ENCODE peak calls at places on chromosome 14, in four cellular contexts. F is HepG2, Z is GM12878, N is K562. B is an unnamed sample.
A peak's percentile ranks its signal among the peaks of the same experiment; 100 is the strongest.

GRCh38 chr14:84129028-84129427 is 1400.9 kb upstream of the FLRT2 start:
- DNase-seq in F (no peak), N (no peak), Z (no peak), B (no peak)

GRCh38 chr14:62364161-62364560 is 601.9 kb downstream of the SNAPC1 start:
- DNase-seq in N (no peak), F (no peak), Z (no peak), B (no peak)

GRCh38 chr14:102231476-102232347 is 73.3 kb downstream of the MOK start:
- DNase-seq in Z (no peak), N (no peak), F (no peak), B (no peak)

GRCh38 chr14:103045387-103045869 is 11.9 kb downstream of the CDC42BPB start:
- DNase-seq in Z (peak; percentile 25), F (no peak), N (no peak), B (no peak)

GRCh38 chr14:64649383-64649998 is 54.7 kb upstream of the PLEKHG3 start:
- DNase-seq in N (no peak), F (no peak), Z (no peak), B (no peak)

GRCh38 chr14:21768116-21768874 is 94.7 kb upstream of the OR4E1 start:
- DNase-seq in N (peak; percentile 30), F (peak; percentile 42), Z (peak; percentile 5), B (peak; percentile 65)

GRCh38 chr14:101017209-101017608 is 113.7 kb upstream of the RTL1 start:
- DNase-seq in F (no peak), N (no peak), Z (no peak), B (no peak)

GRCh38 chr14:64800000-64800399 is 79.7 kb downstream of the SPTB start:
- DNase-seq in N (no peak), Z (no peak), F (peak; percentile 35), B (no peak)

GRCh38 chr14:61866932-61867920 is 105.0 kb downstream of the SNAPC1 start:
- DNase-seq in Z (peak; percentile 88), N (no peak), F (no peak), B (no peak)

GRCh38 chr14:56172074-56172473 is 53.9 kb downstream of the PELI2 start:
- DNase-seq in Z (no peak), F (no peak), N (no peak), B (no peak)

GRCh38 chr14:105974902-105975301 is 448.5 kb downstream of the TMEM121 start:
- DNase-seq in N (peak; percentile 34), Z (no peak), F (peak; percentile 39), B (peak; percentile 26)

GRCh38 chr14:55921516-55921915 is 196.7 kb upstream of the PELI2 start:
- DNase-seq in F (no peak), N (no peak), Z (no peak), B (no peak)

GRCh38 chr14:74528886-74529285 is 35.3 kb downstream of the ISCA2 start:
- DNase-seq in F (no peak), Z (no peak), N (no peak), B (no peak)

GRCh38 chr14:101411770-101412169 is 149.5 kb upstream of the DIO3 start:
- DNase-seq in Z (no peak), N (no peak), F (no peak), B (no peak)

GRCh38 chr14:22820731-22821130 is 5.5 kb upstream of the SLC7A7 start:
- DNase-seq in Z (no peak), N (no peak), F (no peak), B (no peak)
- TF ChIP-seq FOXM1 in Z (no peak), N (no peak), F (no peak), B (no peak)

GRCh38 chr14:26334288-26334687 is 263.5 kb downstream of the NOVA1 start:
- DNase-seq in N (no peak), F (no peak), Z (no peak), B (no peak)

GRCh38 chr14:26328766-26329165 is 269.1 kb downstream of the NOVA1 start:
- DNase-seq in N (no peak), F (no peak), Z (no peak), B (no peak)

GRCh38 chr14:26330982-26331381 is 266.9 kb downstream of the NOVA1 start:
- DNase-seq in Z (no peak), N (no peak), F (no peak), B (no peak)

DNA sequence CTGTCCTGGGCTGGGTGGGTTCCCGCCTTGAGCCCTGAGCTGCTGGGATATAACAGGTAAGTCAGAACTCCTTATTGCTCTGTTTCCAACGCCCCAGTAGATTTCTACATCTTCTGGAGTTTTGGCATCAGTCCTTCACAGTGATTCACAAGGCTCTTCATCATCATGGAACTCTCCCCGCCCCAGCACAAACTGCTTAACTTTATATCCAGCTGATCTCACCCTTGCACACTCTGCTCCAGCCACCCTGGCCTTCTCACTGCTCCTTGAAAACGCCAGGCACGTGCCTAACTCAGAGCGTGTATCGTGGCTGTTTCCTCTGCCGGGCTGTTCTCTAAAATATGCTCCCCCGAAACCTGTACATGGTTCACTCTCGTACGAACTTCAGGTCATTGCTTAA is 264.9 kb downstream of the NOVA1 start:
- DNase-seq in Z (no peak), N (no peak), F (no peak), B (no peak)
- TF ChIP-seq SP1 in Z (no peak), N (no peak), F (no peak), B (no peak)

DNA sequence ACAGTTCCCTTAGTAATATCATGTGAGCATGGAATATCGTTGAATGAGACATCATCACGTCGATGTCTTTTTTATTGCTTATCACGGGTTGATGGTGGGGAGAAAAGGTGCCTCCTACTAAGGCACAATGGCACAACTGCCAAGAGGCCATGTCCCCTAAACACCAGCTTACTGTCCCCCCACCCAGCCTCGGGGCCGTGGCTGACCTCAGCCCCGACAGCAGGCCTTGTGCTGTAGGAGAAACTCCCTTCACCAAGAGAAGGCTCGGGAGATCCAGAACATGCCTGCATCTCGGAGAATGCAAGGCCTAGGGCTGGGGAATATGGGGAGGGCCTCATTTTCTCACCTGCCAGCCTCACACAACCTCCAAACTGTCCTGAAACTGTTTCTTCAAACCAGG is 22.8 kb downstream of the ZFP36L1 start:
- DNase-seq in F (no peak), Z (no peak), N (no peak), B (no peak)
- TF ChIP-seq FOXM1 in F (no peak), Z (no peak), N (no peak), B (no peak)

GRCh38 chr14:25909361-25909760 is 688.5 kb downstream of the NOVA1 start:
- DNase-seq in N (no peak), F (peak; percentile 9), Z (no peak), B (no peak)

GRCh38 chr14:25908707-25909106 is 689.1 kb downstream of the NOVA1 start:
- DNase-seq in F (no peak), Z (no peak), N (no peak), B (no peak)

GRCh38 chr14:25911831-25912230 is 686.0 kb downstream of the NOVA1 start:
- DNase-seq in N (no peak), F (no peak), Z (no peak), B (no peak)
- TF ChIP-seq SP1 in N (no peak), F (no peak), Z (no peak), B (no peak)

DNA sequence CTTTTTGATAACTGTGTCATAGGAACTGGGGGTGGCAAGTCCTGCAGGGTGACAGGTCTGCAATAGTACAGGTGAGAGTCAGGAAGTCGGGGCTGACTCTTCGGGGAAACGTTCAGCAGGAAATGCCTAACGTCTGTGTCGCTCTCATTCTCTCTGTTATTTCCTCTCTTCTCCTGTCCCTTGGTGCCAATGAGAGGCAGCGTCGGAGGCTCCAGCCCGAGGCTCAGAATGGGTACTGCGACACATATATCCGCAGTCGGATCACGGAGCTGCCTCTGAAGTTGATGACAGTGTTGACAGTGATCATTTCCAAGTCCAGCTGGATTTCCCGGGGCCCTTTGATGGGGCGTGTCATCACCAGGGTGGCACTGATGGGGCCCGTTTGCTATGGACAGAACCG is 2.7 kb upstream of the TC2N start:
- DNase-seq in F (peak; percentile 5), N (no peak), Z (no peak), B (no peak)
- TF ChIP-seq FOXM1 in F (no peak), N (no peak), Z (no peak), B (no peak)

GRCh38 chr14:99909500-99910064 is 116.4 kb downstream of the EML1 start:
- DNase-seq in Z (no peak), F (no peak), N (no peak), B (no peak)
- TF ChIP-seq SP1 in Z (no peak), F (no peak), N (no peak), B (no peak)

DNA sequence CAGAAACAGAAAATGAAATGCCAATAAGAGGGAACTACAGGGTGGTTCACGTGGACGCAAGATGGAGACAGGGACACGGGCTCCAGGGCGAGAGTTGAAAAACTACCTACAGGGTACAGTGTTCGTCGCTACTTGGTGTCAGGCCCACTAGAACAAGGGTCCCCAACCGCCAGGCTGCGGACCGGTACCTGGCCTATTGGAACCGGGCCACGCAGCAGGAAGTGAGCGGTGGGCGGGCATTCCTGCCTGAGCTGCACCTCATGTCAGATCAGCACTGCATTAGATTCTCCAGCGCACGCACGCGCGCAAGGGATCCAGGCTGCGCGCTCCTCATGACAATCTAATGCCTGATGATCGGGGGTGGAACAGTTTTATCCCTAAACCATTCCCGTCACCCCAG is 14.8 kb downstream of the INF2 start:
- DNase-seq in Z (no peak), N (no peak), F (no peak), B (no peak)
- TF ChIP-seq FOXM1 in Z (no peak), N (no peak), F (no peak), B (no peak)